ENCODE peak calls at places on chromosomes 7 and 10, in six cellular contexts. B, L, J, D, U and W are unnamed samples.

GRCh38 chr7:7321681-7322080 is 139.3 kb downstream of the C1GALT1 start:
- DNase-seq in J (no peak), D (peak), L (no peak), B (no peak), U (no peak), W (no peak)

GRCh38 chr7:46440186-46440585 is 519.1 kb upstream of the IGFBP3 start:
- DNase-seq in U (no peak), L (no peak), B (no peak), J (no peak), D (no peak), W (no peak)

GRCh38 chr10:94223702-94224370 is 138.9 kb downstream of the NOC3L start:
- DNase-seq in D (no peak), J (no peak), B (no peak), L (no peak), U (no peak), W (no peak)

GRCh38 chr7:7550663-7551062 is 15.0 kb upstream of the COL28A1 start:
- DNase-seq in U (no peak), D (no peak), B (no peak), L (no peak), J (no peak), W (no peak)

GRCh38 chr10:93080350-93081046 is 6.8 kb downstream of the CYP26A1 start:
- DNase-seq in U (no peak), B (peak), J (no peak), L (no peak), D (peak), W (peak)

GRCh38 chr7:26675143-26675887 is 189.1 kb downstream of the SKAP2 start:
- DNase-seq in L (no peak), U (no peak), D (no peak), B (no peak), J (no peak), W (no peak)

GRCh38 chr7:891805-892204 is 15.5 kb downstream of the GET4 start:
- DNase-seq in B (no peak), J (no peak), U (no peak), D (no peak), L (no peak), W (no peak)

GRCh38 chr10:50637003-50637579 is 13.3 kb upstream of the SGMS1 start:
- DNase-seq in D (no peak), U (no peak), L (no peak), B (no peak), J (no peak), W (no peak)

GRCh38 chr7:95104739-95105138 is 197.3 kb downstream of the PPP1R9A start:
- DNase-seq in D (no peak), B (no peak), J (no peak), U (no peak), L (no peak), W (no peak)

GRCh38 chr7:2459674-2460073 is 16.5 kb downstream of the GRIFIN start:
- DNase-seq in D (no peak), B (no peak), L (no peak), U (no peak), J (no peak), W (no peak)

GRCh38 chr10:96017227-96017687 is 26.1 kb upstream of the CCNJ start:
- DNase-seq in J (peak), D (peak), L (no peak), B (peak), U (no peak), W (peak)